ENCODE peak calls at places on chromosomes 6 and 20, in four cellular contexts. Y is heart right ventricle, Z is lower leg skin, H is cardiac fibroblast. T is an unnamed sample.

GRCh38 chr6:28657367-28657755 is 131.7 kb downstream of the GPX5 start:
- DNase-seq in Y (no peak), Z (no peak), H (no peak), T (no peak)

GRCh38 chr6:149877678-149878077 is 13.5 kb upstream of the LRP11 start:
- DNase-seq in Y (no peak), Z (no peak), H (no peak), T (no peak)

GRCh38 chr20:38178581-38178980 is 13.5 kb upstream of the TGM2 start:
- DNase-seq in Y (no peak), Z (no peak), H (no peak), T (no peak)

GRCh38 chr6:111462770-111463391 is 20.1 kb downstream of the REV3L start:
- DNase-seq in Y (no peak), Z (no peak), H (peak; percentile 75), T (no peak)

GRCh38 chr6:119028106-119028505 is 50.4 kb downstream of the FAM184A start:
- DNase-seq in Y (no peak), Z (no peak), H (no peak), T (no peak)

GRCh38 chr6:168192195-168192900 is 113.3 kb upstream of the FRMD1 start:
- DNase-seq in Y (no peak), Z (no peak), H (no peak), T (no peak)

GRCh38 chr20:20070871-20071726 is 18.8 kb downstream of the CFAP61 start:
- DNase-seq in Y (peak; percentile 16), Z (no peak), H (no peak), T (no peak)

GRCh38 chr6:127177929-127178231 is 59.4 kb downstream of the RSPO3 start:
- DNase-seq in Y (no peak), Z (no peak), H (no peak), T (no peak)

GRCh38 chr6:151900897-151901485 is 93.5 kb downstream of the ESR1 start:
- DNase-seq in Y (no peak), Z (no peak), H (no peak), T (no peak)

GRCh38 chr20:51711426-51711825 is 56.8 kb downstream of the ATP9A start:
- DNase-seq in Y (no peak), Z (no peak), H (no peak), T (no peak)

GRCh38 chr6:84027340-84028183 is 6.0 kb upstream of the MRAP2 start:
- DNase-seq in Y (no peak), Z (peak; percentile 43), H (peak; percentile 73), T (no peak)

GRCh38 chr6:44233560-44234100 is 10.2 kb downstream of the SLC29A1 start:
- DNase-seq in Y (no peak), Z (no peak), H (no peak), T (no peak)

GRCh38 chr6:114430534-114431124 is 87.8 kb upstream of the HS3ST5 start:
- DNase-seq in Y (no peak), Z (no peak), H (no peak), T (no peak)

GRCh38 chr6:56539503-56540105 is 103.1 kb downstream of the DST start:
- DNase-seq in Y (no peak), Z (no peak), H (no peak), T (no peak)

GRCh38 chr20:36394340-36394965 is 88.3 kb downstream of the DLGAP4 start:
- DNase-seq in Y (no peak), Z (peak; percentile 53), H (no peak), T (peak; percentile 74)

GRCh38 chr6:51266569-51266968 is 447.9 kb downstream of the TFAP2B start:
- DNase-seq in Y (no peak), Z (no peak), H (no peak), T (no peak)

GRCh38 chr6:47603227-47603626 is 95.2 kb upstream of the ADGRF4 start:
- DNase-seq in Y (no peak), Z (no peak), H (no peak), T (no peak)

GRCh38 chr6:14313220-14313619 is 195.6 kb downstream of the CD83 start:
- DNase-seq in Y (no peak), Z (no peak), H (no peak), T (no peak)

GRCh38 chr6:127564761-127565160 is 12.2 kb upstream of the C6orf58 start:
- DNase-seq in Y (no peak), Z (no peak), H (no peak), T (no peak)

GRCh38 chr20:8388707-8389106 is 256.6 kb downstream of the PLCB1 start:
- DNase-seq in Y (no peak), Z (no peak), H (peak; percentile 68), T (no peak)

GRCh38 chr20:35252037-35252461 is 25.6 kb downstream of the MMP24 start:
- DNase-seq in Y (no peak), Z (no peak), H (no peak), T (no peak)

GRCh38 chr6:39416728-39417127 is 94.2 kb upstream of the KCNK16 start:
- DNase-seq in Y (no peak), Z (no peak), H (peak; percentile 79), T (no peak)

GRCh38 chr6:46490425-46491200 is 636 bp downstream of the RCAN2 start:
- DNase-seq in Y (peak; percentile 34), Z (no peak), H (peak; percentile 3), T (peak; percentile 80)

GRCh38 chr6:111478064-111478476 is 4.9 kb downstream of the REV3L start:
- DNase-seq in Y (no peak), Z (no peak), H (peak; percentile 23), T (no peak)

T was measured in suprapubic skin.